ENCODE peak calls at places on chromosomes 11 and 22, in eight cellular contexts. N is upper lobe of right lung; C is activated CD8-positive, alpha-beta T cell treated with anti-CD3 and anti-CD28 coated beads for 36 hours; G is retinal pigment epithelial cell; V is upper lobe of left lung; X is IMR-90; S is tibial artery; F is astrocyte of the cerebellum. B is an unnamed sample.

GRCh38 chr11:3622521-3622920 is 19.3 kb downstream of the ART5 start:
- DNase-seq in N (peak; percentile 30), C (no peak), G (no peak), V (no peak), X (no peak), S (no peak), F (no peak), B (no peak)

GRCh38 chr22:41021655-41022454 is 70.5 kb upstream of the EP300 start:
- DNase-seq in N (peak; percentile 93), C (peak; percentile 54), G (no peak), V (peak; percentile 71), X (peak; percentile 16), S (peak; percentile 65), F (no peak), B (peak; percentile 58)

GRCh38 chr22:48103126-48103875 is 1340.9 kb downstream of the TBC1D22A start:
- DNase-seq in N (no peak), C (no peak), G (no peak), V (no peak), X (no peak), S (no peak), F (no peak), B (no peak)

GRCh38 chr11:62593434-62594044 is 2.2 kb upstream of the TUT1 start:
- DNase-seq in N (peak; percentile 90), C (peak; percentile 91), G (no peak), V (peak; percentile 87), X (peak; percentile 70), S (peak; percentile 84), F (no peak), B (peak; percentile 81)

GRCh38 chr22:38097557-38098409 is 12.7 kb downstream of the BAIAP2L2 start:
- DNase-seq in N (no peak), C (no peak), G (no peak), V (no peak), X (peak; percentile 12), S (no peak), F (no peak), B (peak; percentile 72)

GRCh38 chr22:35726933-35727332 is 9.3 kb downstream of the APOL5 start:
- DNase-seq in N (no peak), C (no peak), G (no peak), V (no peak), X (no peak), S (no peak), F (no peak), B (no peak)

GRCh38 chr22:47001288-47001687 is 238.8 kb downstream of the TBC1D22A start:
- DNase-seq in N (no peak), C (no peak), G (no peak), V (no peak), X (no peak), S (no peak), F (no peak), B (no peak)

GRCh38 chr11:60924110-60924905 is at the start of gene TMEM132A:
- DNase-seq in N (peak; percentile 81), C (no peak), G (no peak), V (peak; percentile 72), X (peak; percentile 68), S (no peak), F (no peak), B (peak; percentile 79)

GRCh38 chr22:22865311-22866072 is 22.1 kb upstream of the IGLL5 start:
- DNase-seq in N (no peak), C (peak; percentile 77), G (no peak), V (no peak), X (no peak), S (no peak), F (no peak), B (no peak)

GRCh38 chr11:96085349-96085910 is 161.5 kb upstream of the MTMR2 start:
- DNase-seq in N (no peak), C (no peak), G (no peak), V (no peak), X (no peak), S (no peak), F (no peak), B (no peak)

GRCh38 chr11:40602866-40603578 is 856.4 kb downstream of the LRRC4C start:
- DNase-seq in N (no peak), C (no peak), G (no peak), V (peak; percentile 21), X (no peak), S (no peak), F (no peak), B (no peak)

DNA sequence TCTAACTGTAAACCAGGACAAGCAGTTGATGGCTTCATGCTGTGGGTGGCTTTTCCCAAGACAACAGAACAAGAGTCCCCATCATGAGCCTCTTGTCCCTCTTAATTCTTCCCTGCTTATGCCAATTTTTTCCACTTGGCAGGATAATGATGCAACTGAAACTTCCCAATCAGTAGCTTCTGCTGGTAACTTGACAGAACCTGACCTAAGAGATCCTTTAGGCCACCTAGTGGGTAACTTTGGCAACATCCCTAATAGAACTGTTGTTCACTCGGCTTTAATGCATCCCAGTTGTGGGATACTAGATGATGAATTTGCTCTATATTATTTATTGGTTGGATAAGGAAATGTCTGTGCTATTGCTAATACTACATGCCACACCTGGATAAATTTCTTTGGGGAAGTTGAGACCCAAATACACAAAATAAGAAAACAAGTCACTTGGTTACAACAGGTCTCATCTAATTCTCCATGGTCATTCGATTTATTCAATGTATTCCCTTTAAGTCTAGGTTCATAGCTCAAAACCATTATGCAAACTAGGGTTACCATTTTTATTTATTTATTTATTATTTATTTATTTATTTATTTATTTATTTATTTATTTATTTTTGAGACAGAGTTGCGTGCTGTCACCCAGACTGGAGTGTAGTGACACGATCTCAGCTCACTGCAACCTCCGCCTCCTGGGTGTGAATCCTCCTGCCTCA is 41.4 kb upstream of the NFAM1 start:
- DNase-seq in N (no peak), C (peak; percentile 8), G (peak; percentile 13), V (no peak), X (peak; percentile 63), S (no peak), F (peak; percentile 36), B (peak; percentile 41)
- TF ChIP-seq CTCF in N (peak; percentile 69), C (peak; percentile 68), G (peak; percentile 79), V (peak; percentile 48), X (peak; percentile 66), S (peak; percentile 54), F (peak; percentile 78), B (peak; percentile 64)

GRCh38 chr11:106969660-106970059 is 48.6 kb downstream of the GUCY1A2 start:
- DNase-seq in N (no peak), C (no peak), G (no peak), V (no peak), X (no peak), S (no peak), F (no peak), B (no peak)

GRCh38 chr11:106971864-106972263 is 46.4 kb downstream of the GUCY1A2 start:
- DNase-seq in N (no peak), C (no peak), G (no peak), V (no peak), X (no peak), S (no peak), F (no peak), B (no peak)

DNA sequence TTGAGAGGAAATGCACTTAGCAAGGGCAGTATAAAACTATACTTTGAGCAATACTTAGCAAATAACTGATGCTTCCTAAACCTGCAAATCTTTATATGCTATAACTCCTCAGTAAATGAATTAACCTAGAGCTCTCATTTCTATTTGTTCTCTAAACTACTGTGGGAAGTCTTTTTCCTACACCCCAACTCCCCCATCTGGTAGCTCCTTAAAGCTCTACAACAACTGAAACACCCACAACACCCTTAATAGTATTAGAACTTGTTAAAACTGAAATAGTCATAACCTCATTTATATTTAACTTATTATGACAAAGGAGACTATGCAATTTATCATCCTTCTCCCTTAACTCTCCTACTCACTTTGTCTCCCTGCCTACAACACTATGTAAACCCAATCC is 43.4 kb downstream of the GUCY1A2 start:
- DNase-seq in N (no peak), C (no peak), G (no peak), V (no peak), X (no peak), S (no peak), F (no peak), B (no peak)
- TF ChIP-seq CTCF in N (no peak), C (no peak), G (peak; percentile 35), V (no peak), X (no peak), S (no peak), F (no peak), B (no peak)

DNA sequence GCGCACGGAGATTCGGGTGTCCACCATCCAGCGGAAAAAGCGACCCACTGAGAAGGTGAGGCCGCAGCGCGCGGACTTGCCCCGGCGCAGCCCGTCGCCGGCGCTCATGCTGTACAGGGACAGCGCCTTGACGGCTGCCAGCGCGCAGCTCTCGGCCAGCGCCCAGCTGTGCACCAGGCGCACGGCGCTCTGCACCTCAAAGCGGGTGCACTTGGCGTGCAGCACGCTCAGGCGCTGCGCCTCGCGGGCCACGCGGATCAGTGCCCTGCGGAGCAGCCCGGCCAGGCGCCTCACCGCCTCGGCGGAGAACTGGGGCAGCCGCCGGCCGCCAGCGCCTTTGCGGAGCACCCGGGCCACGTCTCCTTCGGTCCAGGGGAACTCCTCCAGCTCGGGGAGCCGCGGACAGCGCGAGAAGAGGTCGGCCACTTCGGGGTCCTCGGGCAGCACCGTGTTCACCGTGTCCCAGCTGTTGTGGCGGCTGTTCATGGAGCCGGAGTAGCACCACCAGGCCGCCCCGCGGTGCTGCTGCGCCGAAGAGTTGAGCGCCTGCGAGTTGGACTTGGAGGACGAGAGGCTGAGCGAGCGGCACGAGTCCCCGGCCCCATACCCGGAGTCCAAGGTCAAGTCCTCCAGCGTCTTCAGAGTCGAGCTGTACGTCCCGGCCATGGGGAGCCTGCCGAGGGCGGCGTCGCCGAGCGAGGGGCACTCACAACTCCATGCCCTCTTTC is 728 bp downstream of the ABTB2 start:
- DNase-seq in N (peak; percentile 83), C (peak; percentile 59), G (no peak), V (peak; percentile 61), X (peak; percentile 51), S (peak; percentile 57), F (no peak), B (peak; percentile 40)
- TF ChIP-seq CTCF in N (no peak), C (no peak), G (no peak), V (no peak), X (no peak), S (no peak), F (no peak), B (no peak)

GRCh38 chr11:64656797-64657196 is 65.8 kb downstream of the SLC22A12 start:
- DNase-seq in N (no peak), C (no peak), G (no peak), V (no peak), X (no peak), S (no peak), F (no peak), B (peak; percentile 51)
- TF ChIP-seq CTCF in N (no peak), C (no peak), G (peak; percentile 16), V (no peak), X (no peak), S (no peak), F (no peak), B (no peak)